ENCODE peak calls at places on chromosomes 12 and 14, in six cellular contexts. M is left ventricle myocardium inferior; P is kidney epithelial cell; A is activated naive CD8-positive, alpha-beta T cell treated with anti-CD3 and anti-CD28 coated beads, Interleukin-2, amount 50 U/mL, for 24 hours; F is fibroblast of mammary gland; U is brain pericyte. X is an unnamed sample.
A peak's percentile ranks its signal among the peaks of the same experiment; 100 is the strongest.

GRCh38 chr12:51970904-51971646 is 19.6 kb downstream of the ACVR1B start:
- DNase-seq in M (no peak), P (peak; percentile 52), A (peak; percentile 40), F (peak; percentile 31), U (no peak), X (peak; percentile 68)

GRCh38 chr12:45833401-45833800 is 103.9 kb downstream of the ARID2 start:
- DNase-seq in M (no peak), P (no peak), A (no peak), F (no peak), U (no peak), X (peak; percentile 2)

GRCh38 chr12:118980407-118981014 is 830 bp upstream of the SRRM4 start:
- DNase-seq in M (no peak), P (no peak), A (no peak), F (no peak), U (no peak), X (no peak)

GRCh38 chr14:70448633-70449032 is 3.3 kb upstream of the ADAM21 start:
- DNase-seq in M (no peak), P (no peak), A (no peak), F (peak; percentile 56), U (peak; percentile 7), X (peak; percentile 55)

GRCh38 chr14:51094282-51094821 is 553 bp downstream of the TRIM9 start:
- DNase-seq in M (no peak), P (no peak), A (peak; percentile 27), F (no peak), U (no peak), X (peak; percentile 7)

GRCh38 chr14:101506921-101507300 is 54.4 kb upstream of the DIO3 start:
- DNase-seq in M (no peak), P (no peak), A (no peak), F (no peak), U (no peak), X (no peak)

GRCh38 chr12:58190624-58191023 is 249.3 kb downstream of the ATP23 start:
- DNase-seq in M (no peak), P (no peak), A (no peak), F (no peak), U (no peak), X (no peak)

GRCh38 chr14:87411370-87411769 is 581.6 kb downstream of the GALC start:
- DNase-seq in M (no peak), P (no peak), A (no peak), F (no peak), U (no peak), X (no peak)

GRCh38 chr14:68320495-68320894 is 472.4 kb downstream of the ZFP36L1 start:
- DNase-seq in M (no peak), P (no peak), A (no peak), F (no peak), U (no peak), X (no peak)

GRCh38 chr12:100154472-100155247 is 12.0 kb upstream of the BLTP3B start:
- DNase-seq in M (peak; percentile 79), P (no peak), A (peak; percentile 83), F (peak; percentile 62), U (no peak), X (peak; percentile 76)

GRCh38 chr12:52166672-52167071 is 25.1 kb downstream of the KRT80 start:
- DNase-seq in M (no peak), P (no peak), A (no peak), F (no peak), U (no peak), X (no peak)

GRCh38 chr14:55440385-55440784 is at the start of gene TBPL2:
- DNase-seq in M (no peak), P (no peak), A (no peak), F (no peak), U (no peak), X (peak; percentile 46)

GRCh38 chr12:6336859-6337744 is 4.8 kb downstream of the TNFRSF1A start:
- DNase-seq in M (no peak), P (no peak), A (peak; percentile 59), F (no peak), U (no peak), X (no peak)

GRCh38 chr12:19248929-19249602 is 119.5 kb downstream of the PLEKHA5 start:
- DNase-seq in M (no peak), P (no peak), A (no peak), F (peak; percentile 66), U (no peak), X (no peak)

GRCh38 chr12:75481774-75482173 is 1.2 kb downstream of the GLIPR1 start:
- DNase-seq in M (no peak), P (no peak), A (no peak), F (peak; percentile 83), U (no peak), X (no peak)

GRCh38 chr12:131087991-131088700 is 134.4 kb downstream of the ADGRD1 start:
- DNase-seq in M (no peak), P (no peak), A (no peak), F (no peak), U (no peak), X (no peak)

GRCh38 chr12:80607361-80608135 is 99.9 kb upstream of the MYF6 start:
- DNase-seq in M (no peak), P (no peak), A (no peak), F (no peak), U (no peak), X (no peak)

GRCh38 chr14:47278233-47278842 is 397.1 kb downstream of the MDGA2 start:
- DNase-seq in M (no peak), P (no peak), A (peak; percentile 42), F (peak; percentile 40), U (no peak), X (peak; percentile 7)

GRCh38 chr14:72479471-72479931 is 414.4 kb downstream of the DPF3 start:
- DNase-seq in M (no peak), P (no peak), A (no peak), F (no peak), U (no peak), X (no peak)

GRCh38 chr14:81352413-81352812 is 47.7 kb downstream of the STON2 start:
- DNase-seq in M (no peak), P (no peak), A (no peak), F (no peak), U (no peak), X (no peak)

GRCh38 chr14:32611752-32612151 is 282.7 kb downstream of the AKAP6 start:
- DNase-seq in M (no peak), P (no peak), A (no peak), F (peak; percentile 96), U (no peak), X (no peak)

GRCh38 chr14:65025818-65026217 is 39.1 kb downstream of the FNTB start:
- DNase-seq in M (no peak), P (no peak), A (no peak), F (no peak), U (no peak), X (no peak)

GRCh38 chr14:88669346-88669745 is 106.5 kb downstream of the ZC3H14 start:
- DNase-seq in M (no peak), P (no peak), A (no peak), F (no peak), U (no peak), X (no peak)

X was measured in HuH-7.